ENCODE peak calls at places on chromosomes 13 and 19, in eight cellular contexts. R is activated naive CD4-positive, alpha-beta T cell; F is ELR; Y is GM23248; G is Caki2; S is HT1080; A is SHP77; X is fibroblast of lung. H is an unnamed sample.

GRCh38 chr13:47114030-47114429 is 217.2 kb upstream of the HTR2A start:
- DNase-seq in Y (peak), A (no peak), X (peak), R (no peak), G (no peak), S (peak), F (peak), H (peak)

GRCh38 chr13:43669101-43669500 is 117.7 kb downstream of the ENOX1 start:
- DNase-seq in R (no peak), X (no peak), F (no peak), Y (no peak), A (no peak), S (no peak), G (no peak), H (no peak)

GRCh38 chr13:96075953-96076543 is 13.9 kb upstream of the HS6ST3 start:
- DNase-seq in G (no peak), X (no peak), Y (peak), F (peak), R (no peak), A (no peak), S (no peak), H (peak)

GRCh38 chr13:113176292-113176691 is 17.8 kb downstream of the PROZ start:
- DNase-seq in S (no peak), G (no peak), F (no peak), A (no peak), R (peak), Y (no peak), X (no peak), H (no peak)

GRCh38 chr19:45340232-45340898 is at the start of gene KLC3:
- DNase-seq in Y (peak), F (no peak), R (peak), X (no peak), G (peak), S (no peak), A (no peak), H (no peak)

GRCh38 chr19:35841961-35842595 is 10.2 kb downstream of the NPHS1 start:
- DNase-seq in F (no peak), G (no peak), A (no peak), Y (no peak), R (no peak), X (no peak), S (no peak), H (no peak)

GRCh38 chr19:13283871-13284270 is 133.7 kb downstream of the IER2 start:
- DNase-seq in F (no peak), X (no peak), Y (no peak), G (no peak), A (no peak), S (no peak), R (no peak), H (no peak)

GRCh38 chr19:5823579-5824281 is 15.8 kb downstream of the FUT6 start:
- DNase-seq in R (no peak), Y (no peak), G (no peak), A (peak), S (peak), X (no peak), F (peak), H (peak)

GRCh38 chr19:55265173-55265572 is 6.4 kb upstream of the PPP6R1 start:
- DNase-seq in R (no peak), A (no peak), G (no peak), Y (no peak), F (no peak), X (no peak), S (no peak), H (no peak)

GRCh38 chr19:45142728-45143115 is 18.1 kb downstream of the NKPD1 start:
- DNase-seq in S (no peak), F (no peak), Y (no peak), R (no peak), A (no peak), G (no peak), X (no peak), H (no peak)

GRCh38 chr19:56015756-56016155 is 29.2 kb downstream of the NLRP5 start:
- DNase-seq in A (no peak), R (no peak), F (peak), S (no peak), G (peak), Y (peak), X (no peak), H (peak)

GRCh38 chr19:49629659-49630058 is 10.3 kb downstream of the RRAS start:
- DNase-seq in S (no peak), Y (no peak), G (no peak), X (no peak), R (no peak), A (no peak), F (no peak), H (no peak)

GRCh38 chr19:53130506-53130905 is 2.2 kb downstream of the ZNF415 start:
- DNase-seq in R (no peak), X (peak), S (no peak), Y (peak), A (no peak), G (no peak), F (no peak), H (no peak)

GRCh38 chr13:42656136-42656535 is 82.2 kb downstream of the TNFSF11 start:
- DNase-seq in X (no peak), G (no peak), A (no peak), Y (peak), F (no peak), R (no peak), S (no peak), H (no peak)

H was measured in RKO.